ENCODE peak calls at places on chromosomes 11 and 22, in four cellular contexts. U is HCT116; V is stimulated activated naive B cell treated with anti-CD40 and anti-IgM and Interleukin-4, amounts not matched to agents 10 μg/mL and 1 μg/mL and 100 μg/mL, for 72 hours; N is KBM-7. M is an unnamed sample.

GRCh38 chr22:31329029-31329428 is 17.1 kb downstream of the PATZ1 start:
- DNase-seq in U (no peak), V (no peak), N (no peak), M (no peak)

GRCh38 chr11:34302046-34302921 is 55.5 kb downstream of the ABTB2 start:
- DNase-seq in U (peak), V (peak), N (peak), M (no peak)

GRCh38 chr22:22547692-22548348 is 11.2 kb downstream of the PRAME start:
- DNase-seq in U (no peak), V (no peak), N (peak), M (no peak)

GRCh38 chr11:16813141-16813540 is 74.7 kb downstream of the C11orf58 start:
- DNase-seq in U (no peak), V (no peak), N (no peak), M (no peak)

GRCh38 chr11:94494200-94494545 is 389 bp downstream of the ANKRD49 start:
- DNase-seq in U (no peak), V (no peak), N (no peak), M (no peak)

GRCh38 chr11:45518096-45518852 is 147.1 kb downstream of the CHST1 start:
- DNase-seq in U (peak), V (no peak), N (no peak), M (no peak)

GRCh38 chr11:132904566-132904965 is 627.7 kb downstream of the OPCML start:
- DNase-seq in U (no peak), V (no peak), N (no peak), M (no peak)

GRCh38 chr11:134277176-134278001 is 1.2 kb downstream of the GLB1L3 start:
- DNase-seq in U (no peak), V (no peak), N (no peak), M (peak)

GRCh38 chr11:75474878-75475766 is 42.1 kb upstream of the KLHL35 start:
- DNase-seq in U (no peak), V (no peak), N (peak), M (no peak)

GRCh38 chr11:107545101-107545514 is 20.4 kb downstream of the ALKBH8 start:
- DNase-seq in U (peak), V (no peak), N (no peak), M (peak)

GRCh38 chr11:21426931-21427330 is 757.5 kb downstream of the NELL1 start:
- DNase-seq in U (no peak), V (no peak), N (no peak), M (no peak)

GRCh38 chr11:45102810-45103621 is 43.4 kb upstream of the PRDM11 start:
- DNase-seq in U (peak), V (peak), N (peak), M (peak)